ENCODE peak calls at places on chromosomes 5 and 9, in four cellular contexts. Y, V, T and U are unnamed samples.

GRCh38 chr5:113378960-113379541 is 55.7 kb downstream of the TSSK1B start:
- DNase-seq in Y (peak; percentile 48), V (no peak), T (peak; percentile 47), U (peak; percentile 67)

GRCh38 chr5:59317023-59317771 is 576.3 kb downstream of the PDE4D start:
- DNase-seq in Y (peak; percentile 17), V (no peak), T (peak; percentile 78), U (no peak)

GRCh38 chr9:80885894-80886293 is 803.5 kb downstream of the TLE1 start:
- DNase-seq in Y (peak; percentile 1), V (no peak), T (peak; percentile 22), U (no peak)

GRCh38 chr5:45261125-45261524 is 435.1 kb downstream of the HCN1 start:
- DNase-seq in Y (no peak), V (no peak), T (no peak), U (no peak)

GRCh38 chr5:43941806-43942205 is 338.8 kb downstream of the NNT start:
- DNase-seq in Y (no peak), V (no peak), T (no peak), U (no peak)

GRCh38 chr9:98099346-98099745 is 19.7 kb downstream of the TRIM14 start:
- DNase-seq in Y (no peak), V (no peak), T (no peak), U (no peak)

GRCh38 chr9:12775963-12776774 is 1.3 kb downstream of the LURAP1L start:
- DNase-seq in Y (peak; percentile 92), V (peak; percentile 53), T (peak; percentile 84), U (peak; percentile 69)

GRCh38 chr9:2215941-2216441 is 200.8 kb downstream of the SMARCA2 start:
- DNase-seq in Y (no peak), V (no peak), T (no peak), U (no peak)

GRCh38 chr9:73270967-73271722 is 119.5 kb downstream of the ANXA1 start:
- DNase-seq in Y (peak; percentile 32), V (no peak), T (peak; percentile 79), U (no peak)

GRCh38 chr9:113187935-113188595 is 33.0 kb downstream of the FKBP15 start:
- DNase-seq in Y (no peak), V (no peak), T (peak; percentile 85), U (no peak)

GRCh38 chr9:104068546-104068945 is 25.6 kb upstream of the SMC2 start:
- DNase-seq in Y (no peak), V (no peak), T (no peak), U (no peak)

GRCh38 chr9:27421567-27421966 is 102.5 kb upstream of the IFNK start:
- DNase-seq in Y (no peak), V (no peak), T (no peak), U (no peak)

GRCh38 chr9:105405514-105406131 is 42.2 kb upstream of the FSD1L start:
- DNase-seq in Y (peak; percentile 94), V (no peak), T (peak; percentile 70), U (no peak)

GRCh38 chr5:75734913-75735789 is 17.9 kb upstream of the POC5 start:
- DNase-seq in Y (peak; percentile 50), V (no peak), T (peak; percentile 28), U (no peak)

GRCh38 chr5:80592761-80593160 is 22.7 kb upstream of the ANKRD34B start:
- DNase-seq in Y (no peak), V (no peak), T (no peak), U (no peak)

GRCh38 chr5:113270081-113270480 is 164.7 kb downstream of the TSSK1B start:
- DNase-seq in Y (no peak), V (no peak), T (no peak), U (no peak)

GRCh38 chr5:133232435-133232834 is 180.6 kb downstream of the HSPA4 start:
- DNase-seq in Y (no peak), V (no peak), T (no peak), U (no peak)

GRCh38 chr9:71504636-71505035 is 263.7 kb downstream of the CEMIP2 start:
- DNase-seq in Y (no peak), V (no peak), T (no peak), U (no peak)

GRCh38 chr5:160434022-160434531 is 12.4 kb downstream of the PTTG1 start:
- DNase-seq in Y (no peak), V (no peak), T (no peak), U (peak; percentile 40)

GRCh38 chr5:59039003-59039295 is 456.1 kb downstream of the RAB3C start:
- DNase-seq in Y (no peak), V (no peak), T (no peak), U (no peak)

GRCh38 chr5:165138261-165138660 is 1632.8 kb downstream of the MAT2B start:
- DNase-seq in Y (no peak), V (no peak), T (no peak), U (no peak)

GRCh38 chr5:55848783-55849182 is 2.4 kb upstream of the IL31RA start:
- DNase-seq in Y (no peak), V (no peak), T (no peak), U (no peak)

GRCh38 chr9:33230756-33231691 is 8.9 kb upstream of the SPINK4 start:
- DNase-seq in Y (no peak), V (no peak), T (no peak), U (no peak)

GRCh38 chr5:398475-399295 is 44.3 kb upstream of the EXOC3 start:
- DNase-seq in Y (no peak), V (no peak), T (no peak), U (no peak)

GRCh38 chr5:115838885-115839518 is 2.4 kb downstream of the ATG12 start:
- DNase-seq in Y (peak; percentile 31), V (no peak), T (peak; percentile 58), U (no peak)

GRCh38 chr9:114050226-114050568 is 27.9 kb downstream of the AMBP start:
- DNase-seq in Y (no peak), V (no peak), T (no peak), U (no peak)

GRCh38 chr9:121945281-121945680 is 147.8 kb downstream of the TTLL11 start:
- DNase-seq in Y (no peak), V (no peak), T (peak; percentile 10), U (no peak)

GRCh38 chr9:124218438-124219289 is 39.1 kb upstream of the NEK6 start:
- DNase-seq in Y (peak; percentile 68), V (no peak), T (peak; percentile 68), U (no peak)

GRCh38 chr9:133467101-133467500 is 7.3 kb downstream of the CACFD1 start:
- DNase-seq in Y (no peak), V (no peak), T (no peak), U (no peak)

GRCh38 chr9:5586391-5586802 is 42.5 kb upstream of the RIC1 start:
- DNase-seq in Y (peak; percentile 96), V (no peak), T (peak; percentile 10), U (no peak)

GRCh38 chr9:13628526-13628925 is 349.0 kb upstream of the MPDZ start:
- DNase-seq in Y (no peak), V (no peak), T (no peak), U (no peak)